ENCODE peak calls at places on chromosomes 11 and 22, in nine cellular contexts. B is body of pancreas; Y is non-pigmented ciliary epithelial cell; Q is HEK293T; N is WERI-Rb-1; J is amniotic stem cell; L is GF-D8; X is activated CD8-positive, alpha-beta T cell treated with anti-CD3 and anti-CD28 coated beads, Interleukin-2, amount 10 ng/mL, durations not matched to agents 7 days and 5 days; M is activated effector memory CD4-positive, alpha-beta T cell treated with Interleukin-2 at 50 U/mL for 16 hours. U is an unnamed sample.

GRCh38 chr11:20362481-20362880 is 1.0 kb upstream of the HTATIP2 start:
- DNase-seq in B (no peak), Y (no peak), Q (no peak), N (no peak), J (no peak), L (no peak), X (no peak), M (no peak), U (no peak)

GRCh38 chr11:70073881-70074371 is 4.2 kb upstream of the ANO1 start:
- DNase-seq in B (no peak), Y (peak), Q (no peak), N (peak), J (no peak), L (no peak), X (no peak), M (no peak), U (no peak)

GRCh38 chr22:45731041-45731797 is 59.6 kb downstream of the ATXN10 start:
- DNase-seq in B (no peak), Y (no peak), Q (no peak), N (no peak), J (no peak), L (no peak), X (no peak), M (no peak), U (no peak)

GRCh38 chr11:35541621-35542375 is 16.4 kb upstream of the PAMR1 start:
- DNase-seq in B (no peak), Y (peak), Q (no peak), N (no peak), J (no peak), L (no peak), X (no peak), M (no peak), U (no peak)

GRCh38 chr11:22432331-22433065 is 94.3 kb downstream of the SLC17A6 start:
- DNase-seq in B (peak), Y (peak), Q (no peak), N (peak), J (no peak), L (no peak), X (no peak), M (no peak), U (peak)

GRCh38 chr22:36419177-36419911 is 31.6 kb upstream of the MYH9 start:
- DNase-seq in B (no peak), Y (no peak), Q (no peak), N (no peak), J (no peak), L (no peak), X (peak), M (no peak), U (no peak)

GRCh38 chr22:37431811-37432707 is 4.8 kb upstream of the ELFN2 start:
- DNase-seq in B (no peak), Y (peak), Q (no peak), N (no peak), J (peak), L (no peak), X (no peak), M (no peak), U (no peak)

GRCh38 chr22:25437414-25438160 is 126.9 kb upstream of the GRK3 start:
- DNase-seq in B (no peak), Y (no peak), Q (no peak), N (peak), J (no peak), L (no peak), X (no peak), M (no peak), U (no peak)

GRCh38 chr11:119094816-119095065 is 6.9 kb downstream of the DPAGT1 start:
- DNase-seq in B (peak), Y (peak), Q (peak), N (no peak), J (peak), L (peak), X (peak), M (no peak), U (peak)

GRCh38 chr11:115665345-115665901 is 161.2 kb upstream of the CADM1 start:
- DNase-seq in B (no peak), Y (no peak), Q (no peak), N (no peak), J (no peak), L (no peak), X (no peak), M (no peak), U (no peak)

GRCh38 chr11:34316347-34317037 is 41.3 kb downstream of the ABTB2 start:
- DNase-seq in B (no peak), Y (no peak), Q (no peak), N (no peak), J (no peak), L (no peak), X (no peak), M (no peak), U (no peak)

GRCh38 chr11:766106-766940 is 11.0 kb downstream of the GATD1 start:
- DNase-seq in B (no peak), Y (no peak), Q (no peak), N (no peak), J (no peak), L (no peak), X (no peak), M (no peak), U (no peak)

U was measured in D341Med.